ENCODE peak calls at places on chromosomes 1 and 21, in nine cellular contexts. L, Z, U, V, K, N, X, H and O are unnamed samples.

GRCh38 chr1:243420968-243421675 is 165.3 kb downstream of the SDCCAG8 start:
- DNase-seq in L (no peak), Z (no peak), U (no peak), V (no peak), K (peak; percentile 28), N (no peak), X (no peak), H (no peak), O (no peak)

GRCh38 chr1:25204797-25205441 is 27.4 kb downstream of the SYF2 start:
- DNase-seq in L (peak; percentile 31), Z (no peak), U (peak; percentile 17), V (peak; percentile 59), K (peak; percentile 90), N (peak; percentile 58), X (no peak), H (peak; percentile 65), O (no peak)

GRCh38 chr1:36645911-36646310 is 163.2 kb upstream of the CSF3R start:
- DNase-seq in L (no peak), Z (no peak), U (no peak), V (no peak), K (no peak), N (no peak), X (no peak), H (no peak), O (no peak)

GRCh38 chr1:59039551-59039950 is 255.7 kb upstream of the JUN start:
- DNase-seq in L (no peak), Z (no peak), U (no peak), V (no peak), K (peak; percentile 20), N (no peak), X (no peak), H (no peak), O (no peak)

GRCh38 chr1:31208361-31208945 is 31.2 kb downstream of the NKAIN1 start:
- DNase-seq in L (no peak), Z (no peak), U (no peak), V (no peak), K (no peak), N (no peak), X (no peak), H (no peak), O (no peak)

GRCh38 chr1:159929155-159930051 is 4.1 kb upstream of the TAGLN2 start:
- DNase-seq in L (peak; percentile 67), Z (no peak), U (peak; percentile 99), V (no peak), K (no peak), N (no peak), X (no peak), H (no peak), O (no peak)

GRCh38 chr1:44676484-44677200 is 2.1 kb downstream of the ARMH1 start:
- DNase-seq in L (no peak), Z (no peak), U (no peak), V (no peak), K (peak; percentile 71), N (peak; percentile 77), X (no peak), H (no peak), O (no peak)

GRCh38 chr1:4691766-4692405 is 37.5 kb downstream of the AJAP1 start:
- DNase-seq in L (no peak), Z (no peak), U (no peak), V (no peak), K (no peak), N (no peak), X (no peak), H (no peak), O (no peak)

GRCh38 chr1:226310637-226311195 is 1.8 kb upstream of the LIN9 start:
- DNase-seq in L (no peak), Z (no peak), U (peak; percentile 49), V (no peak), K (no peak), N (no peak), X (no peak), H (no peak), O (no peak)

GRCh38 chr1:224106568-224107281 is 7.2 kb upstream of the FBXO28 start:
- DNase-seq in L (no peak), Z (no peak), U (peak; percentile 52), V (peak; percentile 77), K (peak; percentile 45), N (peak; percentile 56), X (no peak), H (peak; percentile 62), O (no peak)

GRCh38 chr1:84508510-84508909 is 2.1 kb upstream of the GNG5 start:
- DNase-seq in L (no peak), Z (no peak), U (no peak), V (no peak), K (no peak), N (no peak), X (no peak), H (no peak), O (no peak)

GRCh38 chr1:160862151-160863061 is at the start of gene CD244:
- DNase-seq in L (peak; percentile 72), Z (no peak), U (peak; percentile 25), V (no peak), K (no peak), N (no peak), X (peak; percentile 66), H (peak; percentile 81), O (no peak)

GRCh38 chr1:29469457-29469856 is 233.1 kb downstream of the PTPRU start:
- DNase-seq in L (no peak), Z (no peak), U (no peak), V (no peak), K (peak; percentile 3), N (no peak), X (peak; percentile 60), H (no peak), O (no peak)

GRCh38 chr1:214427871-214428277 is 123.5 kb downstream of the PTPN14 start:
- DNase-seq in L (no peak), Z (no peak), U (peak; percentile 99), V (peak; percentile 98), K (peak; percentile 93), N (peak; percentile 98), X (no peak), H (peak; percentile 44), O (no peak)

GRCh38 chr1:36691374-36691773 is 208.7 kb upstream of the CSF3R start:
- DNase-seq in L (no peak), Z (no peak), U (peak; percentile 46), V (no peak), K (no peak), N (no peak), X (no peak), H (no peak), O (no peak)

GRCh38 chr1:215160351-215160750 is 77.8 kb downstream of the KCNK2 start:
- DNase-seq in L (no peak), Z (no peak), U (no peak), V (no peak), K (peak; percentile 63), N (peak; percentile 86), X (no peak), H (no peak), O (no peak)

GRCh38 chr1:97433520-97434175 is 487.2 kb downstream of the DPYD start:
- DNase-seq in L (no peak), Z (no peak), U (peak; percentile 40), V (no peak), K (peak; percentile 88), N (peak; percentile 93), X (no peak), H (no peak), O (no peak)

GRCh38 chr1:97070366-97070765 is 348.8 kb downstream of the PTBP2 start:
- DNase-seq in L (no peak), Z (no peak), U (no peak), V (no peak), K (no peak), N (peak; percentile 75), X (no peak), H (no peak), O (no peak)

GRCh38 chr21:41369915-41370839 is 8.3 kb downstream of the MX2 start:
- DNase-seq in L (peak; percentile 66), Z (no peak), U (no peak), V (no peak), K (no peak), N (no peak), X (peak; percentile 58), H (no peak), O (no peak)

GRCh38 chr21:45048026-45048698 is 26.2 kb upstream of the ADARB1 start:
- DNase-seq in L (no peak), Z (no peak), U (no peak), V (no peak), K (peak; percentile 48), N (no peak), X (peak; percentile 62), H (no peak), O (no peak)

GRCh38 chr21:45050786-45051489 is 23.4 kb upstream of the ADARB1 start:
- DNase-seq in L (no peak), Z (no peak), U (no peak), V (no peak), K (peak; percentile 88), N (peak; percentile 100), X (peak; percentile 88), H (no peak), O (no peak)

GRCh38 chr21:45048968-45049367 is 25.4 kb upstream of the ADARB1 start:
- DNase-seq in L (no peak), Z (no peak), U (no peak), V (no peak), K (peak; percentile 79), N (peak; percentile 35), X (no peak), H (no peak), O (no peak)

GRCh38 chr21:45050361-45050785 is 24.0 kb upstream of the ADARB1 start:
- DNase-seq in L (no peak), Z (no peak), U (no peak), V (no peak), K (peak; percentile 71), N (no peak), X (peak; percentile 96), H (no peak), O (no peak)

GRCh38 chr21:45049725-45050359 is 24.5 kb upstream of the ADARB1 start:
- DNase-seq in L (no peak), Z (no peak), U (no peak), V (no peak), K (no peak), N (peak; percentile 47), X (peak; percentile 75), H (no peak), O (no peak)
- TF ChIP-seq CTCF in L (no peak), Z (no peak), U (no peak), V (no peak), K (no peak), N (no peak), X (no peak), H (no peak), O (no peak)

GRCh38 chr21:36881223-36881622 is 85.2 kb downstream of the HLCS start:
- DNase-seq in L (no peak), Z (no peak), U (no peak), V (no peak), K (peak; percentile 45), N (peak; percentile 51), X (no peak), H (no peak), O (no peak)
- TF ChIP-seq CTCF in L (no peak), Z (no peak), U (no peak), V (no peak), K (no peak), N (no peak), X (no peak), H (no peak), O (no peak)

GRCh38 chr1:83497563-83497962 is 501.4 kb downstream of the TTLL7 start:
- DNase-seq in L (no peak), Z (no peak), U (no peak), V (no peak), K (no peak), N (no peak), X (no peak), H (no peak), O (no peak)
- TF ChIP-seq CTCF in L (no peak), Z (no peak), U (no peak), V (no peak), K (peak; percentile 47), N (no peak), X (no peak), H (peak; percentile 34), O (peak; percentile 46)

GRCh38 chr1:203467550-203467921 is 8.1 kb upstream of the PRELP start:
- DNase-seq in L (peak; percentile 72), Z (no peak), U (no peak), V (no peak), K (peak; percentile 45), N (no peak), X (peak; percentile 96), H (no peak), O (no peak)
- TF ChIP-seq CTCF in L (no peak), Z (no peak), U (no peak), V (no peak), K (no peak), N (no peak), X (no peak), H (no peak), O (no peak)